ENCODE peak calls at places on chromosomes 3 and 15, in ten cellular contexts. O is SW480; D is Karpas-422; X is HTR-8/SVneo; L is activated CD4-positive, alpha-beta T cell treated with anti-CD3 and anti-CD28 coated beads, Interleukin-2, amount 50 U/mL, for 1 hour; P is C1 segment of cervical spinal cord; N is NCI-H2171 treated with DMSO at 0.1 percent for 48 hours; R is LoVo; C is neural progenitor cell; H is fibroblast of the aortic adventitia. Z is an unnamed sample.

GRCh38 chr3:117874028-117874765 is 1160.4 kb downstream of the IGSF11 start:
- DNase-seq in X (no peak), D (no peak), C (peak), H (peak), P (no peak), R (no peak), L (no peak), O (no peak), N (no peak), Z (no peak)

GRCh38 chr15:68819451-68820204 is 1.1 kb downstream of the ANP32A start:
- DNase-seq in X (no peak), L (peak), H (peak), C (peak), R (peak), O (peak), D (peak), N (peak), P (peak), Z (no peak)

GRCh38 chr3:196159952-196160804 is 51.0 kb downstream of the ZDHHC19 start:
- DNase-seq in O (no peak), X (no peak), C (no peak), H (peak), R (no peak), N (no peak), L (no peak), D (peak), P (no peak), Z (no peak)

GRCh38 chr15:29429584-29429983 is 160.0 kb upstream of the NSMCE3 start:
- DNase-seq in L (no peak), C (no peak), R (no peak), P (no peak), H (no peak), N (no peak), D (no peak), O (no peak), X (no peak), Z (no peak)

GRCh38 chr3:72092778-72093177 is 307.8 kb upstream of the PROK2 start:
- DNase-seq in H (no peak), D (peak), P (no peak), X (no peak), N (no peak), C (no peak), L (no peak), R (no peak), O (no peak), Z (no peak)

GRCh38 chr3:153925826-153926514 is 195.2 kb upstream of the ARHGEF26 start:
- DNase-seq in P (no peak), N (no peak), C (no peak), L (no peak), X (no peak), D (no peak), O (no peak), R (no peak), H (peak), Z (no peak)

GRCh38 chr15:90557147-90557546 is 27.4 kb downstream of the CRTC3 start:
- DNase-seq in N (peak), R (no peak), O (no peak), P (no peak), L (no peak), H (no peak), C (no peak), D (no peak), X (no peak), Z (no peak)

GRCh38 chr15:100663550-100664335 is 61.4 kb downstream of the ASB7 start:
- DNase-seq in R (no peak), N (no peak), X (no peak), P (no peak), O (no peak), H (peak), C (no peak), L (no peak), D (no peak), Z (no peak)

GRCh38 chr15:73927476-73928240 is 1.4 kb downstream of the LOXL1 start:
- DNase-seq in O (peak), H (peak), N (peak), D (no peak), L (peak), P (no peak), R (no peak), X (peak), C (peak), Z (peak)

GRCh38 chr3:196080997-196081833 is 675 bp downstream of the TFRC start:
- DNase-seq in O (peak), L (peak), D (peak), C (peak), R (peak), X (peak), N (peak), H (peak), P (peak), Z (no peak)

GRCh38 chr3:183385698-183386590 is 42.5 kb downstream of the MCF2L2 start:
- DNase-seq in R (peak), P (no peak), N (peak), X (peak), O (peak), C (peak), D (peak), L (peak), H (peak), Z (peak)

GRCh38 chr3:191328963-191329653 is at the start of gene CCDC50:
- DNase-seq in R (peak), D (no peak), P (peak), N (peak), C (peak), L (peak), H (peak), O (peak), X (peak), Z (peak)

GRCh38 chr3:4395448-4395847 is 71.6 kb downstream of the SUMF1 start:
- DNase-seq in O (no peak), X (no peak), L (no peak), H (no peak), C (no peak), R (no peak), D (no peak), P (no peak), N (no peak), Z (no peak)

GRCh38 chr3:194555175-194556062 is 68.6 kb upstream of the ATP13A3 start:
- DNase-seq in C (no peak), X (no peak), O (no peak), D (no peak), L (no peak), N (no peak), P (no peak), R (no peak), H (no peak), Z (no peak)

GRCh38 chr3:64617610-64618009 is 70.2 kb downstream of the ADAMTS9 start:
- DNase-seq in P (no peak), H (no peak), N (no peak), D (no peak), C (no peak), X (no peak), O (no peak), R (no peak), L (no peak), Z (no peak)

GRCh38 chr15:44545934-44546802 is 9.2 kb downstream of the EIF3J start:
- DNase-seq in L (no peak), P (no peak), N (no peak), C (no peak), D (no peak), X (peak), R (no peak), O (no peak), H (peak), Z (no peak)

GRCh38 chr15:74865316-74865715 is 7.8 kb downstream of the SCAMP2 start:
- DNase-seq in N (no peak), X (no peak), H (no peak), O (no peak), L (no peak), R (peak), D (no peak), P (no peak), C (no peak), Z (no peak)

GRCh38 chr3:29773481-29773880 is 492.6 kb downstream of the RBMS3 start:
- DNase-seq in N (no peak), C (no peak), L (no peak), O (no peak), R (no peak), D (no peak), X (no peak), P (no peak), H (no peak), Z (no peak)

GRCh38 chr3:129651316-129652202 is 45.1 kb upstream of the PLXND1 start:
- DNase-seq in P (no peak), N (peak), R (peak), C (peak), X (peak), D (no peak), O (peak), L (no peak), H (peak), Z (no peak)

GRCh38 chr15:74830868-74831267 is 4.4 kb downstream of the CPLX3 start:
- DNase-seq in D (no peak), P (no peak), X (no peak), L (no peak), O (no peak), C (no peak), R (no peak), H (no peak), N (peak), Z (no peak)

GRCh38 chr3:59992578-59992977 is 942.8 kb upstream of the CFAP20DC start:
- DNase-seq in P (no peak), N (no peak), C (no peak), D (no peak), L (no peak), O (no peak), X (no peak), R (no peak), H (no peak), Z (no peak)

GRCh38 chr3:11944052-11944673 is 60.0 kb upstream of the SYN2 start:
- DNase-seq in C (peak), X (peak), O (peak), N (peak), R (peak), P (no peak), H (peak), D (peak), L (no peak), Z (peak)

GRCh38 chr3:138845771-138846173 is 11.0 kb upstream of the PIK3CB start:
- DNase-seq in O (no peak), X (no peak), C (peak), H (no peak), P (no peak), L (no peak), D (no peak), N (no peak), R (no peak), Z (no peak)

GRCh38 chr3:157091096-157091833 is 68.7 kb downstream of the CCNL1 start:
- DNase-seq in O (no peak), L (no peak), X (no peak), N (no peak), P (no peak), H (no peak), D (peak), C (no peak), R (no peak), Z (no peak)

GRCh38 chr3:79724206-79724605 is 43.6 kb downstream of the ROBO1 start:
- DNase-seq in H (no peak), R (no peak), C (peak), N (no peak), D (no peak), O (no peak), X (no peak), P (no peak), L (no peak), Z (no peak)

GRCh38 chr3:51379746-51380330 is 5.3 kb upstream of the MANF start:
- DNase-seq in O (no peak), N (no peak), P (no peak), R (no peak), D (no peak), C (no peak), L (no peak), X (no peak), H (no peak), Z (no peak)

GRCh38 chr3:164049836-164050235 is 1028.5 kb downstream of the SI start:
- DNase-seq in N (no peak), X (no peak), C (no peak), H (no peak), P (no peak), R (no peak), O (no peak), D (no peak), L (no peak), Z (no peak)

GRCh38 chr3:114827495-114827894 is 319.6 kb downstream of the ZBTB20 start:
- DNase-seq in C (peak), O (peak), D (peak), X (no peak), P (no peak), H (peak), R (no peak), N (peak), L (no peak), Z (peak)